ENCODE peak calls at places on chromosomes 2 and 18, in six cellular contexts. One of them, this sample, is unnamed.

GRCh38 chr2:234060236-234060635 is 9.7 kb downstream of the SPP2 start:
- DNase-seq in endodermal cell: no peak
- DNase-seq in left ventricle myocardium superior: no peak
- DNase-seq in C1 segment of cervical spinal cord: no peak
- DNase-seq in cardiac muscle cell: no peak
- DNase-seq in cardiac septum: no peak
- DNase-seq in this sample: peak

GRCh38 chr2:230738924-230739323 is 26.3 kb downstream of the CAB39 start:
- DNase-seq in cardiac septum: no peak
- DNase-seq in C1 segment of cervical spinal cord: no peak
- DNase-seq in left ventricle myocardium superior: no peak
- DNase-seq in endodermal cell: no peak
- DNase-seq in cardiac muscle cell: no peak
- DNase-seq in this sample: no peak

GRCh38 chr18:36329684-36330434 is 32.3 kb downstream of the FHOD3 start:
- DNase-seq in C1 segment of cervical spinal cord: no peak
- DNase-seq in left ventricle myocardium superior: no peak
- DNase-seq in endodermal cell: peak
- DNase-seq in cardiac septum: no peak
- DNase-seq in cardiac muscle cell: peak
- DNase-seq in this sample: no peak

GRCh38 chr2:47735912-47736311 is 47.0 kb upstream of the MSH6 start:
- DNase-seq in endodermal cell: no peak
- DNase-seq in left ventricle myocardium superior: no peak
- DNase-seq in cardiac muscle cell: no peak
- DNase-seq in cardiac septum: no peak
- DNase-seq in C1 segment of cervical spinal cord: no peak
- DNase-seq in this sample: no peak

GRCh38 chr18:8629602-8630001 is 20.4 kb downstream of the RAB12 start:
- DNase-seq in cardiac septum: no peak
- DNase-seq in cardiac muscle cell: no peak
- DNase-seq in endodermal cell: no peak
- DNase-seq in left ventricle myocardium superior: no peak
- DNase-seq in C1 segment of cervical spinal cord: no peak
- DNase-seq in this sample: no peak

GRCh38 chr18:58416704-58417683 is 211.9 kb downstream of the ALPK2 start:
- DNase-seq in cardiac muscle cell: peak
- DNase-seq in endodermal cell: no peak
- DNase-seq in cardiac septum: no peak
- DNase-seq in left ventricle myocardium superior: no peak
- DNase-seq in C1 segment of cervical spinal cord: no peak
- DNase-seq in this sample: no peak

GRCh38 chr2:112493858-112494648 is 12.1 kb downstream of the TTL start:
- DNase-seq in cardiac septum: no peak
- DNase-seq in cardiac muscle cell: peak
- DNase-seq in C1 segment of cervical spinal cord: no peak
- DNase-seq in left ventricle myocardium superior: no peak
- DNase-seq in endodermal cell: no peak
- DNase-seq in this sample: no peak

GRCh38 chr18:76450912-76451421 is 44.1 kb downstream of the ZNF516 start:
- DNase-seq in endodermal cell: peak
- DNase-seq in C1 segment of cervical spinal cord: peak
- DNase-seq in cardiac muscle cell: peak
- DNase-seq in left ventricle myocardium superior: peak
- DNase-seq in cardiac septum: no peak
- DNase-seq in this sample: no peak

GRCh38 chr2:173300458-173300857 is 54.2 kb upstream of the CDCA7 start:
- DNase-seq in endodermal cell: no peak
- DNase-seq in cardiac septum: no peak
- DNase-seq in C1 segment of cervical spinal cord: no peak
- DNase-seq in cardiac muscle cell: no peak
- DNase-seq in left ventricle myocardium superior: no peak
- DNase-seq in this sample: no peak

GRCh38 chr18:6616981-6617380 is 112.5 kb upstream of the ARHGAP28 start:
- DNase-seq in left ventricle myocardium superior: no peak
- DNase-seq in C1 segment of cervical spinal cord: no peak
- DNase-seq in cardiac muscle cell: no peak
- DNase-seq in endodermal cell: no peak
- DNase-seq in cardiac septum: no peak
- DNase-seq in this sample: no peak